ENCODE peak calls at places on chromosomes 12 and 14, in five cellular contexts. One of them, this sample, is unnamed.

GRCh38 chr14:47278233-47278842 is 397.1 kb downstream of the MDGA2 start:
- DNase-seq in tibial nerve: peak; percentile 24
- DNase-seq in suprapubic skin: no peak
- DNase-seq in testis: peak; percentile 80
- DNase-seq in body of pancreas: peak; percentile 15
- DNase-seq in this sample: peak; percentile 29

GRCh38 chr12:108784270-108784669 is 53.0 kb upstream of the CORO1C start:
- DNase-seq in testis: no peak
- DNase-seq in suprapubic skin: no peak
- DNase-seq in body of pancreas: no peak
- DNase-seq in tibial nerve: no peak
- DNase-seq in this sample: peak; percentile 66

GRCh38 chr12:123071401-123072304 is 79.2 kb downstream of the PITPNM2 start:
- DNase-seq in body of pancreas: no peak
- DNase-seq in testis: peak; percentile 85
- DNase-seq in tibial nerve: peak; percentile 57
- DNase-seq in suprapubic skin: peak; percentile 39
- DNase-seq in this sample: no peak

GRCh38 chr12:11746940-11747716 is 97.7 kb downstream of the ETV6 start:
- DNase-seq in testis: no peak
- DNase-seq in tibial nerve: no peak
- DNase-seq in suprapubic skin: no peak
- DNase-seq in body of pancreas: no peak
- DNase-seq in this sample: no peak

GRCh38 chr12:74538491-74539258 is 1.0 kb downstream of the ATXN7L3B start:
- DNase-seq in testis: no peak
- DNase-seq in tibial nerve: no peak
- DNase-seq in suprapubic skin: no peak
- DNase-seq in body of pancreas: no peak
- DNase-seq in this sample: peak; percentile 31

GRCh38 chr14:63652406-63652805 is 10.7 kb upstream of the WDR89 start:
- DNase-seq in body of pancreas: no peak
- DNase-seq in tibial nerve: no peak
- DNase-seq in suprapubic skin: no peak
- DNase-seq in testis: no peak
- DNase-seq in this sample: no peak

GRCh38 chr12:57611810-57612710 is 825 bp downstream of the ARHGEF25 start:
- DNase-seq in body of pancreas: no peak
- DNase-seq in tibial nerve: no peak
- DNase-seq in testis: no peak
- DNase-seq in suprapubic skin: no peak
- DNase-seq in this sample: no peak

GRCh38 chr14:104085889-104086201 is 345 bp downstream of the ASPG start:
- DNase-seq in body of pancreas: no peak
- DNase-seq in tibial nerve: no peak
- DNase-seq in suprapubic skin: no peak
- DNase-seq in testis: no peak
- DNase-seq in this sample: no peak

GRCh38 chr14:52360831-52361230 is 46.7 kb downstream of the PTGER2 start:
- DNase-seq in body of pancreas: no peak
- DNase-seq in suprapubic skin: no peak
- DNase-seq in tibial nerve: no peak
- DNase-seq in testis: peak; percentile 61
- DNase-seq in this sample: no peak

GRCh38 chr12:452667-453210 is 7.0 kb upstream of the B4GALNT3 start:
- DNase-seq in tibial nerve: no peak
- DNase-seq in body of pancreas: no peak
- DNase-seq in testis: peak; percentile 78
- DNase-seq in suprapubic skin: no peak
- DNase-seq in this sample: no peak

GRCh38 chr14:59020382-59020781 is 168.1 kb upstream of the DAAM1 start:
- DNase-seq in tibial nerve: peak; percentile 31
- DNase-seq in body of pancreas: peak; percentile 21
- DNase-seq in testis: peak; percentile 30
- DNase-seq in suprapubic skin: no peak
- DNase-seq in this sample: peak; percentile 17

GRCh38 chr14:102633906-102634595 is 41.6 kb downstream of the RCOR1 start:
- DNase-seq in body of pancreas: no peak
- DNase-seq in tibial nerve: no peak
- DNase-seq in testis: no peak
- DNase-seq in suprapubic skin: no peak
- DNase-seq in this sample: no peak

GRCh38 chr12:110426300-110426910 is 22.9 kb upstream of the ANAPC7 start:
- DNase-seq in suprapubic skin: no peak
- DNase-seq in body of pancreas: no peak
- DNase-seq in testis: no peak
- DNase-seq in tibial nerve: no peak
- DNase-seq in this sample: no peak

GRCh38 chr12:22788913-22789312 is 163.9 kb downstream of the ETNK1 start:
- DNase-seq in suprapubic skin: no peak
- DNase-seq in tibial nerve: no peak
- DNase-seq in testis: no peak
- DNase-seq in body of pancreas: no peak
- DNase-seq in this sample: no peak

GRCh38 chr14:103198429-103199140 is 75.3 kb downstream of the TNFAIP2 start:
- DNase-seq in suprapubic skin: peak; percentile 66
- DNase-seq in testis: no peak
- DNase-seq in tibial nerve: peak; percentile 56
- DNase-seq in body of pancreas: peak; percentile 48
- DNase-seq in this sample: no peak

GRCh38 chr12:58576071-58576470 is 344.2 kb downstream of the LRIG3 start:
- DNase-seq in testis: no peak
- DNase-seq in suprapubic skin: no peak
- DNase-seq in body of pancreas: no peak
- DNase-seq in tibial nerve: no peak
- DNase-seq in this sample: no peak

GRCh38 chr12:5000658-5001390 is 42.9 kb upstream of the KCNA5 start:
- DNase-seq in body of pancreas: no peak
- DNase-seq in tibial nerve: no peak
- DNase-seq in testis: no peak
- DNase-seq in suprapubic skin: no peak
- DNase-seq in this sample: no peak

GRCh38 chr14:99792551-99793212 is 531 bp upstream of the EML1 start:
- DNase-seq in testis: peak; percentile 46
- DNase-seq in body of pancreas: peak; percentile 24
- DNase-seq in tibial nerve: no peak
- DNase-seq in suprapubic skin: no peak
- DNase-seq in this sample: peak; percentile 18

GRCh38 chr12:63068857-63069442 is 82.1 kb downstream of the AVPR1A start:
- DNase-seq in body of pancreas: peak; percentile 37
- DNase-seq in tibial nerve: no peak
- DNase-seq in testis: peak; percentile 26
- DNase-seq in suprapubic skin: no peak
- DNase-seq in this sample: no peak

GRCh38 chr12:117032593-117033381 is 66.4 kb downstream of the TESC start:
- DNase-seq in tibial nerve: no peak
- DNase-seq in testis: no peak
- DNase-seq in body of pancreas: peak; percentile 83
- DNase-seq in suprapubic skin: no peak
- DNase-seq in this sample: peak; percentile 43

GRCh38 chr12:119444462-119445044 is 110.0 kb downstream of the CCDC60 start:
- DNase-seq in tibial nerve: no peak
- DNase-seq in suprapubic skin: no peak
- DNase-seq in testis: peak; percentile 82
- DNase-seq in body of pancreas: peak; percentile 23
- DNase-seq in this sample: peak; percentile 58

GRCh38 chr12:12776261-12776660 is 9.2 kb upstream of the APOLD1 start:
- DNase-seq in testis: no peak
- DNase-seq in tibial nerve: no peak
- DNase-seq in suprapubic skin: no peak
- DNase-seq in body of pancreas: peak; percentile 54
- DNase-seq in this sample: no peak

GRCh38 chr12:62659457-62660295 is 193.1 kb downstream of the MON2 start:
- DNase-seq in tibial nerve: no peak
- DNase-seq in suprapubic skin: no peak
- DNase-seq in testis: no peak
- DNase-seq in body of pancreas: no peak
- DNase-seq in this sample: no peak

GRCh38 chr14:23727566-23728335 is 91.6 kb downstream of the DHRS2 start:
- DNase-seq in body of pancreas: peak; percentile 38
- DNase-seq in testis: peak; percentile 39
- DNase-seq in suprapubic skin: no peak
- DNase-seq in tibial nerve: no peak
- DNase-seq in this sample: peak; percentile 28

GRCh38 chr12:121467638-121468403 is 67.9 kb downstream of the RNF34 start:
- DNase-seq in testis: no peak
- DNase-seq in suprapubic skin: peak; percentile 81
- DNase-seq in tibial nerve: no peak
- DNase-seq in body of pancreas: peak; percentile 42
- DNase-seq in this sample: peak; percentile 71

GRCh38 chr14:104926619-104927431 is 2.1 kb downstream of the PLD4 start:
- DNase-seq in suprapubic skin: no peak
- DNase-seq in tibial nerve: no peak
- DNase-seq in testis: no peak
- DNase-seq in body of pancreas: no peak
- DNase-seq in this sample: no peak

GRCh38 chr12:89350661-89351488 is 1.4 kb downstream of the DUSP6 start:
- DNase-seq in tibial nerve: no peak
- DNase-seq in body of pancreas: peak; percentile 33
- DNase-seq in testis: no peak
- DNase-seq in suprapubic skin: no peak
- DNase-seq in this sample: peak; percentile 21

GRCh38 chr12:22518067-22518719 is 26.1 kb downstream of the C2CD5 start:
- DNase-seq in tibial nerve: no peak
- DNase-seq in body of pancreas: peak; percentile 88
- DNase-seq in suprapubic skin: no peak
- DNase-seq in testis: no peak
- DNase-seq in this sample: peak; percentile 70

GRCh38 chr14:68785817-68786490 is 6.9 kb downstream of the ZFP36L1 start:
- DNase-seq in body of pancreas: peak; percentile 72
- DNase-seq in testis: peak; percentile 12
- DNase-seq in suprapubic skin: peak; percentile 67
- DNase-seq in tibial nerve: no peak
- DNase-seq in this sample: no peak
- H3K4me1 ChIP-seq in body of pancreas: peaks cover 80% of the 10 kb centered on the region
- H3K4me1 ChIP-seq in testis: peaks cover 45% of the 10 kb centered on the region
- H3K4me1 ChIP-seq in suprapubic skin: peaks cover 62% of the 10 kb centered on the region
- H3K4me1 ChIP-seq in tibial nerve: peaks cover 35% of the 10 kb centered on the region
- H3K4me1 ChIP-seq in this sample: peaks cover 16% of the 10 kb centered on the region

GRCh38 chr14:101289911-101290310 is 271.4 kb upstream of the DIO3 start:
- DNase-seq in tibial nerve: no peak
- DNase-seq in body of pancreas: no peak
- DNase-seq in suprapubic skin: no peak
- DNase-seq in testis: no peak
- DNase-seq in this sample: no peak

GRCh38 chr14:101289230-101289690 is 272.0 kb upstream of the DIO3 start:
- DNase-seq in body of pancreas: no peak
- DNase-seq in tibial nerve: no peak
- DNase-seq in suprapubic skin: no peak
- DNase-seq in testis: no peak
- DNase-seq in this sample: no peak

GRCh38 chr14:101292448-101292847 is 268.8 kb upstream of the DIO3 start:
- DNase-seq in tibial nerve: no peak
- DNase-seq in testis: no peak
- DNase-seq in suprapubic skin: no peak
- DNase-seq in body of pancreas: no peak
- DNase-seq in this sample: no peak

GRCh38 chr14:101291390-101291789 is 269.9 kb upstream of the DIO3 start:
- DNase-seq in body of pancreas: no peak
- DNase-seq in testis: no peak
- DNase-seq in suprapubic skin: no peak
- DNase-seq in tibial nerve: no peak
- DNase-seq in this sample: no peak

GRCh38 chr14:101290681-101291080 is 270.6 kb upstream of the DIO3 start:
- DNase-seq in testis: no peak
- DNase-seq in body of pancreas: no peak
- DNase-seq in tibial nerve: no peak
- DNase-seq in suprapubic skin: no peak
- DNase-seq in this sample: no peak
- TF ChIP-seq CTCF in testis: no peak
- TF ChIP-seq CTCF in body of pancreas: no peak
- TF ChIP-seq CTCF in tibial nerve: no peak
- TF ChIP-seq CTCF in suprapubic skin: no peak
- TF ChIP-seq CTCF in this sample: no peak

DNA sequence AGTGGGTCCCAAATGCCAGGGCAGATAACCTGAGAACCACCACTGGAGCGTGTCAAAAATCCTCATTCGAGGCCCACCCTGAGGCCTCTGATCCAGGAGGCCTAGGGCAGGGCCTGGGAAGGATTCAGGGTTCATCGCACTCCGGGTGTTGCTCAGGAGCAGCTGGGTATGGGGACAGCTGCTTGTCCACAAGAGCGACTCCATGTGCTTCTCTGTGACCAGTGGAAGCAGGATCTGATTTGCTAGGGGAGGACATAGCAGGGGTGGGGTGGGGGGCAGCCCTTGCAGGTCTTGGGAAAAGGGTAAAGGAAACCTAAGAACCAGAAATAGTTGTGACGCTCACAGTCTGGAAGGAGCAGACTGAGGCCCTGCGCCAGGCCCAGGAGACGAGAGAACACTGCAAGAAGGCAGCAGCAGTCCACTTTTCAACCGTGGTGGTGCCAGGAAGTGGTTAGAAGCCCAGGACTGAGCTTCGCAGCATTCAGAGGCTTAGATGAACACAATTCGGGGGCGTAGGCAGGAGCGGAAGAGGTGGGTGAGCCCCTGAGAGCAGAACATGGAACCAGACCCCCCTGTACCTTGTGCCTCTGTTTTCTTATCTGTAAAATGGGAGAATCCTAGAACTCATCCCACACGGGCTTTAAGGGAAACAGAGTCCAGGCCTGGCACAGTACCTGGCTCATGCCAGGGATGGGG is 33.7 kb downstream of the ITPK1 start:
- DNase-seq in testis: no peak
- DNase-seq in suprapubic skin: no peak
- DNase-seq in body of pancreas: no peak
- DNase-seq in tibial nerve: no peak
- DNase-seq in this sample: no peak
- TF ChIP-seq POLR2A in testis: no peak
- TF ChIP-seq POLR2A in suprapubic skin: no peak
- TF ChIP-seq POLR2A in body of pancreas: no peak
- TF ChIP-seq POLR2A in tibial nerve: no peak
- TF ChIP-seq POLR2A in this sample: no peak

GRCh38 chr12:132395192-132395907 is 66.0 kb upstream of the GALNT9 start:
- DNase-seq in testis: no peak
- DNase-seq in suprapubic skin: peak; percentile 37
- DNase-seq in body of pancreas: no peak
- DNase-seq in tibial nerve: no peak
- DNase-seq in this sample: no peak
- H3K4me1 ChIP-seq in testis: no peaks in the 10 kb centered on the region
- H3K4me1 ChIP-seq in suprapubic skin: no peaks in the 10 kb centered on the region
- H3K4me1 ChIP-seq in body of pancreas: no peaks in the 10 kb centered on the region
- H3K4me1 ChIP-seq in tibial nerve: no peaks in the 10 kb centered on the region
- H3K4me1 ChIP-seq in this sample: no peaks in the 10 kb centered on the region